ENCODE peak calls at places on chromosomes 4 and X, in five cellular contexts. S, K, X, Y and Q are unnamed samples.

GRCh38 chr4:38856524-38857337 is at the start of gene TLR6:
- DNase-seq in S (peak), K (peak), X (peak), Y (no peak), Q (peak)

GRCh38 chr4:143089291-143089690 is 95.4 kb upstream of the USP38 start:
- DNase-seq in S (peak), K (no peak), X (no peak), Y (no peak), Q (peak)

GRCh38 chr4:122695226-122695625 is 37.3 kb upstream of the BBS12 start:
- DNase-seq in S (no peak), K (no peak), X (no peak), Y (no peak), Q (no peak)

GRCh38 chr4:39043058-39043696 is 11.0 kb upstream of the TMEM156 start:
- DNase-seq in S (no peak), K (peak), X (peak), Y (no peak), Q (no peak)

GRCh38 chrX:132568291-132568690 is 79.5 kb upstream of the MBNL3 start:
- DNase-seq in S (no peak), K (no peak), X (no peak), Y (no peak), Q (no peak)

GRCh38 chr4:184534511-184535391 is 60.4 kb upstream of the IRF2 start:
- DNase-seq in S (no peak), K (peak), X (peak), Y (no peak), Q (no peak)

GRCh38 chr4:185424905-185425599 is 712 bp downstream of the UFSP2 start:
- DNase-seq in S (no peak), K (peak), X (peak), Y (no peak), Q (no peak)

GRCh38 chr4:183284965-183285364 is 35.1 kb downstream of the CLDN22 start:
- DNase-seq in S (no peak), K (peak), X (no peak), Y (no peak), Q (no peak)

GRCh38 chr4:4521069-4521468 is 20.8 kb downstream of the STX18 start:
- DNase-seq in S (no peak), K (no peak), X (no peak), Y (no peak), Q (peak)

GRCh38 chr4:97911236-97911906 is 231.9 kb downstream of the STPG2 start:
- DNase-seq in S (peak), K (no peak), X (no peak), Y (no peak), Q (peak)

GRCh38 chrX:2427147-2427546 is 73.6 kb downstream of the DHRSX start:
- DNase-seq in S (no peak), K (no peak), X (no peak), Y (no peak), Q (no peak)

GRCh38 chrX:11447418-11447817 is 154.2 kb downstream of the AMELX start:
- DNase-seq in S (no peak), K (no peak), X (no peak), Y (no peak), Q (no peak)

GRCh38 chrX:136781180-136781797 is 557 bp upstream of the ARHGEF6 start:
- DNase-seq in S (no peak), K (peak), X (peak), Y (no peak), Q (no peak)

GRCh38 chrX:23786268-23786815 is 3.4 kb downstream of the SAT1 start:
- DNase-seq in S (no peak), K (peak), X (peak), Y (no peak), Q (no peak)

GRCh38 chrX:119488749-119489148 is 20.5 kb downstream of the SLC25A5 start:
- DNase-seq in S (no peak), K (peak), X (peak), Y (no peak), Q (no peak)

GRCh38 chr4:80071643-80072606 is 1.1 kb downstream of the ANTXR2 start:
- DNase-seq in S (peak), K (peak), X (peak), Y (peak), Q (peak)

GRCh38 chr4:83783179-83783578 is 247.3 kb downstream of the GPAT3 start:
- DNase-seq in S (no peak), K (no peak), X (no peak), Y (no peak), Q (no peak)

GRCh38 chrX:3362956-3363355 is 16.5 kb upstream of the MXRA5 start:
- DNase-seq in S (no peak), K (no peak), X (no peak), Y (no peak), Q (no peak)

GRCh38 chrX:154097003-154097596 is 417 bp downstream of the MECP2 start:
- DNase-seq in S (peak), K (peak), X (peak), Y (no peak), Q (peak)

GRCh38 chr4:64409300-64409699 is at the start of gene TECRL:
- DNase-seq in S (no peak), K (no peak), X (no peak), Y (no peak), Q (no peak)
- H2BK12ac ChIP-seq in S (no peak), K (no peak), X (no peak), Y (no peak), Q (no peak)

GRCh38 chr4:165517216-165517615 is 138.4 kb downstream of the CPE start:
- DNase-seq in S (no peak), K (no peak), X (no peak), Y (no peak), Q (no peak)

GRCh38 chr4:165520071-165520470 is 141.3 kb downstream of the CPE start:
- DNase-seq in S (no peak), K (no peak), X (no peak), Y (no peak), Q (no peak)

GRCh38 chr4:165518024-165518616 is 139.3 kb downstream of the CPE start:
- DNase-seq in S (no peak), K (no peak), X (no peak), Y (no peak), Q (no peak)

GRCh38 chr4:165516281-165516833 is 137.5 kb downstream of the CPE start:
- DNase-seq in S (no peak), K (no peak), X (no peak), Y (no peak), Q (no peak)

DNA sequence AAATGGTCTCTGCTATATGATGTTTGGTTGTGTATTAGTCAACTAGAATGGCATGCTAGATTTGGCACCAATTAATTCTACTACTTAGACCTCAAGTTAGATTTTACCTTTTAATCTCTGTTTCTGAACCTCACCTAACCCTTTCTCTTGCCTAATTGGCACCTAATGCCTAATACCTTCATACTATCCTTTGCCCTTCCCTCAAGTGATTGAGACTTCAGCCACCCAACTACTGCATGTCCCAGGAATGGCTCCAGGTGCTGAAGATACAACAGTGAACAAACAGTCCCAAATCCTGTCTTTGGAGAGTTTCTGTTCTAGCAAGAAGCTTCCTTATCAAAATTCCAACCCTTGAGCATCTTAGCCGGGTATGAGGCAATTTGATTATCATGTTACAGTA is 139.8 kb downstream of the CPE start:
- DNase-seq in S (no peak), K (no peak), X (no peak), Y (no peak), Q (no peak)
- H2BK12ac ChIP-seq in S (no peak), K (no peak), X (no peak), Y (no peak), Q (no peak)

DNA sequence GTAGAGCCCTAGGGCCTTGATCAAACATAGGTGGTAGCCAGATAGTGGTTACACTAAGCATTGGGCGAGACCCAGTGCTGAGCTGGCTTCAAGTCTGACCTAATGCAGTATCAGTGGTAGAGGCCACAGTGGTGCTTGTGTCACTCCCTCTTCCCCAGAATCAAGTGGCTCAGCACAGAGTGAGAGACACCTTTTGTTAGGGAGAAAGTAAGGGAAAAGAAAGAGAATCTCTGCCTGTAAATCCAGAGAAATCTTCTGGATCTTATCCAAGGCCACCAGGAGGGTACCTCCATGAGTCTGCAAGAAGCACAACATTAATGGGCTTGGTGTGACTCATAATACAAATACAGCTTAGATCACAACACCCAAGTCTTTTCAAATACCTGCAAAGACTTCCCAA is 117.7 kb upstream of the SLC6A14 start:
- DNase-seq in S (no peak), K (no peak), X (no peak), Y (no peak), Q (no peak)
- H2BK12ac ChIP-seq in S (no peak), K (no peak), X (no peak), Y (no peak), Q (no peak)

GRCh38 chr4:157587681-157588423 is 367.3 kb downstream of the GRIA2 start:
- DNase-seq in S (no peak), K (no peak), X (no peak), Y (no peak), Q (no peak)

DNA sequence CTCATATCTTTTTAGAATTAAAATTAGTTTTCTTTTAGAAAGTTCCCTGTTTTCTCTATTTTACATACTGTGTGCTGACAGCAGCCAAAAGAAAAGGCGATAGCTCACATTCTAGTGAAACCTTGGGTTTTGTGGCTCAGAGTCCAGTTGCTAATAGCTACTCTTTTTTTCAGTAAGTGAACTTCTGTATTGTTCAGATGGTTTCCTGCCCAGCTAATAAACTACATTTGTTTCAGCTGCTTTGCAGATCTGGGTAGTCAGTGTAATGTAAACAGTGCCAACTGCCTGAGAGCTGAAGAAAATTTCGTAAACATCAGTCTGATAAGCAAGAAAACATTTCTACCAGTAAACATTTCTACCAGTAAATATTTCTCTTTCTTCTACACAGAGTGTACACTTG is 370.2 kb downstream of the GRIA2 start:
- DNase-seq in S (no peak), K (no peak), X (no peak), Y (no peak), Q (no peak)
- H2BK12ac ChIP-seq in S (no peak), K (no peak), X (no peak), Y (no peak), Q (no peak)

DNA sequence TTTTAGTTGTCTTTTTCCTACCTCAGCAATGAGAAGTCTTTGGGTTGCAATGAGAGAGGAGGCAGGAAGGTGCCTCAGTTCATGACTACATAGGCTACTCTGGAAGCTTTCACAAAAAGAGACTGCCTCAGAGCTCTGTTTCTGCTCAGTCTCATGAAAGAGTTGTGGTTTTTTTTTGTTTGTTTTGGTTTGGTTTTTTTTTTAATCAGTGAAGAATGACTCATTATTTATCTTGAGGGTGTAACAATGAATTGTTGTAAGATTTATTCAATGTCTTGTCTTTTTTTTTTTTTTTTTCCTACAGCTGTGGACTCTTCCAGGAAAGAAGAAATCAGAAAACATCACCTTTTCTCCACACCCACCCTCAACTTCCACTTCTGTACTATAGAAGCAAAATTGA is 67.5 kb upstream of the CXCL13 start:
- DNase-seq in S (no peak), K (peak), X (no peak), Y (no peak), Q (no peak)
- H2BK12ac ChIP-seq in S (no peak), K (no peak), X (no peak), Y (no peak), Q (no peak)

DNA sequence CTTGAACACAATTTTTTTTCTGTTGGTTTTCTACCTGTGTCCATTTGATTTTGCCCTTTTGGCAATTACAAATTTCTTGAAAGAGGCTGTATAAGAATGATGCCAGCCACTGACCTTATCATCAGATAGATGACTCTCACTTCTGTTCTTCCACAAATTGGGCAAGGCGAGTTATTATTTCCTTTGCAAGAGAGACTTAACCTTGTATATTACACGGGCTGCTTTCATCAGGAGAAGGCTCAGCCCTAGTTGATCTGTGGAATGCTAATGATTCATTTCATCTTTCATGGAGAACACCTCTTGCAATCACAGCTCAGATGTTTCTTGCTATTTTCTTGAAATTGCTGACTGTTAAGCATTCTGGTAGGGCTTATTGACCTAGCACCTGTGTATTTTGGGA is 1155.4 kb downstream of the STIM2 start:
- DNase-seq in S (no peak), K (no peak), X (no peak), Y (no peak), Q (no peak)
- H2BK12ac ChIP-seq in S (no peak), K (no peak), X (no peak), Y (no peak), Q (no peak)